ENCODE peak calls at places on chromosomes 7 and 10, in four cellular contexts. One of them, this sample, is unnamed. For H3K4me1, the result is how much of the 10 kb centered on the place peaks cover.

GRCh38 chr7:134752006-134752760 is 27.3 kb upstream of the CALD1 start:
- DNase-seq in kidney: no peak
- DNase-seq in H9: no peak
- DNase-seq in astrocyte: peak
- DNase-seq in this sample: peak

GRCh38 chr7:106354822-106355221 is 70.0 kb upstream of the NAMPT start:
- DNase-seq in kidney: no peak
- DNase-seq in H9: no peak
- DNase-seq in astrocyte: no peak
- DNase-seq in this sample: no peak

GRCh38 chr7:115476666-115477065 is 553.9 kb downstream of the TFEC start:
- DNase-seq in H9: peak
- DNase-seq in astrocyte: no peak
- DNase-seq in kidney: peak
- DNase-seq in this sample: no peak

GRCh38 chr7:116097365-116098009 is 66.9 kb upstream of the TFEC start:
- DNase-seq in astrocyte: peak
- DNase-seq in H9: no peak
- DNase-seq in kidney: no peak
- DNase-seq in this sample: peak

GRCh38 chr10:131231323-131231964 is 80.1 kb downstream of the TCERG1L start:
- DNase-seq in kidney: peak
- DNase-seq in astrocyte: no peak
- DNase-seq in H9: no peak
- DNase-seq in this sample: no peak

GRCh38 chr10:128156999-128157755 is 31.0 kb upstream of the MKI67 start:
- DNase-seq in kidney: no peak
- DNase-seq in astrocyte: no peak
- DNase-seq in H9: no peak
- DNase-seq in this sample: no peak

GRCh38 chr7:132276986-132277716 is 299.1 kb downstream of the PLXNA4 start:
- DNase-seq in kidney: no peak
- DNase-seq in H9: no peak
- DNase-seq in astrocyte: peak
- DNase-seq in this sample: no peak

GRCh38 chr7:18356195-18356645 is 139.3 kb upstream of the HDAC9 start:
- DNase-seq in H9: no peak
- DNase-seq in kidney: no peak
- DNase-seq in astrocyte: peak
- DNase-seq in this sample: peak

GRCh38 chr7:114150704-114151103 is 231.9 kb upstream of the PPP1R3A start:
- DNase-seq in H9: no peak
- DNase-seq in astrocyte: no peak
- DNase-seq in kidney: no peak
- DNase-seq in this sample: peak

GRCh38 chr7:80614911-80615310 is 23.5 kb upstream of the CD36 start:
- DNase-seq in H9: no peak
- DNase-seq in kidney: no peak
- DNase-seq in astrocyte: peak
- DNase-seq in this sample: peak

GRCh38 chr10:73908853-73909611 is 1.9 kb upstream of the PLAU start:
- DNase-seq in astrocyte: peak
- DNase-seq in H9: no peak
- DNase-seq in kidney: no peak
- DNase-seq in this sample: peak

GRCh38 chr7:74493295-74493694 is 39.6 kb downstream of the GTF2IRD1 start:
- DNase-seq in astrocyte: no peak
- DNase-seq in kidney: no peak
- DNase-seq in H9: no peak
- DNase-seq in this sample: no peak

GRCh38 chr7:138125119-138125518 is 48.9 kb downstream of the AKR1D1 start:
- DNase-seq in H9: no peak
- DNase-seq in astrocyte: peak
- DNase-seq in kidney: no peak
- DNase-seq in this sample: peak

GRCh38 chr10:32139223-32140073 is 83.2 kb upstream of the KIF5B start:
- DNase-seq in astrocyte: peak
- DNase-seq in H9: peak
- DNase-seq in kidney: peak
- DNase-seq in this sample: peak

GRCh38 chr10:688287-688620 is 1.2 kb downstream of the DIP2C start:
- DNase-seq in astrocyte: no peak
- DNase-seq in kidney: no peak
- DNase-seq in H9: no peak
- DNase-seq in this sample: no peak

GRCh38 chr7:139471740-139472353 is 11.6 kb downstream of the KLRG2 start:
- DNase-seq in astrocyte: peak
- DNase-seq in H9: no peak
- DNase-seq in kidney: no peak
- DNase-seq in this sample: peak

GRCh38 chr7:36823353-36823752 is 99.1 kb upstream of the AOAH start:
- DNase-seq in kidney: no peak
- DNase-seq in H9: no peak
- DNase-seq in astrocyte: no peak
- DNase-seq in this sample: no peak

GRCh38 chr10:99667108-99667751 is 7.9 kb downstream of the ENTPD7 start:
- DNase-seq in astrocyte: peak
- DNase-seq in H9: no peak
- DNase-seq in kidney: no peak
- DNase-seq in this sample: peak

GRCh38 chr10:11145498-11145855 is 127.8 kb downstream of the CELF2 start:
- DNase-seq in H9: no peak
- DNase-seq in astrocyte: no peak
- DNase-seq in kidney: no peak
- DNase-seq in this sample: no peak

GRCh38 chr10:90871279-90871760 is 454 bp upstream of the RPP30 start:
- DNase-seq in kidney: no peak
- DNase-seq in astrocyte: peak
- DNase-seq in H9: peak
- DNase-seq in this sample: peak

GRCh38 chr10:90642136-90642535 is 215.7 kb downstream of the HTR7 start:
- DNase-seq in astrocyte: peak
- DNase-seq in kidney: no peak
- DNase-seq in H9: no peak
- DNase-seq in this sample: peak

GRCh38 chr7:102991540-102992214 is 78.9 kb downstream of the LRRC17 start:
- DNase-seq in astrocyte: peak
- DNase-seq in H9: no peak
- DNase-seq in kidney: no peak
- DNase-seq in this sample: peak

GRCh38 chr10:15789793-15790525 is 70.2 kb upstream of the ITGA8 start:
- DNase-seq in astrocyte: peak
- DNase-seq in kidney: no peak
- DNase-seq in H9: no peak
- DNase-seq in this sample: peak

GRCh38 chr7:5351508-5352265 is 68.9 kb downstream of the SLC29A4 start:
- DNase-seq in astrocyte: no peak
- DNase-seq in H9: no peak
- DNase-seq in kidney: no peak
- DNase-seq in this sample: no peak

GRCh38 chr10:83612746-83613145 is 526.6 kb upstream of the GHITM start:
- DNase-seq in H9: no peak
- DNase-seq in kidney: no peak
- DNase-seq in astrocyte: peak
- DNase-seq in this sample: peak

GRCh38 chr7:73894851-73895441 is 34.0 kb downstream of the TMEM270 start:
- DNase-seq in H9: no peak
- DNase-seq in kidney: peak
- DNase-seq in astrocyte: peak
- DNase-seq in this sample: peak

GRCh38 chr10:17056781-17057191 is 72.8 kb downstream of the CUBN start:
- DNase-seq in astrocyte: peak
- DNase-seq in H9: no peak
- DNase-seq in kidney: no peak
- DNase-seq in this sample: peak

GRCh38 chr7:76393116-76394031 is 16.1 kb downstream of the SSC4D start:
- DNase-seq in kidney: peak
- DNase-seq in H9: peak
- DNase-seq in astrocyte: peak
- DNase-seq in this sample: peak

GRCh38 chr10:127983701-127984100 is 76.8 kb downstream of the PTPRE start:
- DNase-seq in astrocyte: no peak
- DNase-seq in H9: no peak
- DNase-seq in kidney: no peak
- DNase-seq in this sample: no peak

GRCh38 chr10:6875229-6875544 is 295.1 kb upstream of the PRKCQ start:
- DNase-seq in astrocyte: no peak
- DNase-seq in kidney: no peak
- DNase-seq in H9: no peak
- DNase-seq in this sample: no peak

GRCh38 chr7:66043681-66044497 is 31.7 kb upstream of the ASL start:
- DNase-seq in H9: peak
- DNase-seq in astrocyte: peak
- DNase-seq in kidney: peak
- DNase-seq in this sample: peak

GRCh38 chr10:72322030-72322279 is 32.8 kb downstream of the DNAJB12 start:
- DNase-seq in kidney: no peak
- DNase-seq in H9: no peak
- DNase-seq in astrocyte: no peak
- DNase-seq in this sample: no peak

DNA sequence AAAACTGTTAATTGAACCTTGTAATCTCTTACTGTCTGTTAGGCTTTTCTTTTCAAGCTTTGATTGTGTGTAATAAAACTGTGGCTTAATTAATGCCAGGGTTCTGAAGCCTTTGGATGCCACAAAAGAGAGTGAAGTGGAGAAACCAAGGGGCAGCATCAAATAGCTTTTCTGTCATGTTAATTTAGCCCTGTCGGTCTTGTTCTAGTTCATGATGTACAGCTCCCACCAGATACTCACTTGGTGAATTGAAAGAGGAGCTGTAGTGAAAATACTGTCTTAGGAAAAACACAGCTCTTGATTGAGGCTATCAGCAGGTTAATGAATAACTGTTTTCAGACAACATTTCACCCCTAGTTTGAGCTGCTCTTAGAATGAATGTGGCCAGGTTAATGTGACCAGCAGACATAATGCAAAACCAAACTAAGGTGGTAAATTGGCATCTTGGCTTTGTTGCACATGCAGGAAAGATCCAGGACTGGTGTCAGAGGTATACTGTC is 94.2 kb downstream of the POLL start:
- DNase-seq in astrocyte: no peak
- DNase-seq in H9: no peak
- DNase-seq in kidney: no peak
- DNase-seq in this sample: no peak
- H3K9ac ChIP-seq in astrocyte: no peak
- H3K9ac ChIP-seq in H9: no peak
- H3K9ac ChIP-seq in kidney: no peak
- H3K9ac ChIP-seq in this sample: no peak

GRCh38 chr7:151082151-151083070 is 882 bp downstream of the TMUB1 start:
- DNase-seq in kidney: peak
- DNase-seq in H9: no peak
- DNase-seq in astrocyte: no peak
- DNase-seq in this sample: no peak
- H3K4me1 ChIP-seq in kidney: under half
- H3K4me1 ChIP-seq in H9: under half
- H3K4me1 ChIP-seq in astrocyte: under half
- H3K4me1 ChIP-seq in this sample: under half

GRCh38 chr10:96720422-96721206 is at the start of gene PIK3AP1:
- DNase-seq in H9: peak
- DNase-seq in astrocyte: no peak
- DNase-seq in kidney: peak
- DNase-seq in this sample: no peak
- H3K9ac ChIP-seq in H9: peak
- H3K9ac ChIP-seq in astrocyte: peak
- H3K9ac ChIP-seq in kidney: no peak
- H3K9ac ChIP-seq in this sample: no peak

DNA sequence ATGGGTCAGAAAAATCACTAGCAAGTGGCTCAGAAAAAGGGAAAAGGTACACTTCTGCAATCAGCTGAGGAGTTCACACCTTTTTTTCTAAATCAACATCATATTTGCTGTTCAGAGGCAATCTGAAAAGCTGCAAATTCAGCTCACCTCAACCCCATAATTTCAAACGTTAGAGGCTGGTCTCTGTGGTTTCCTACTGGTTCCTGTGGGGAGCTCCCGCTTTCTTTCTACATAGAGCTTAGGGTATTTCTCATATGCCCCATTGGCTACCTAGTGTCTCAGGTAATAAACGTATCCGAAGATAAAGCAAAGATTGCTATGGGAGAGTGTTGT is 5.2 kb upstream of the ZNF22 start:
- DNase-seq in astrocyte: no peak
- DNase-seq in kidney: no peak
- DNase-seq in H9: no peak
- DNase-seq in this sample: no peak
- H3K4me1 ChIP-seq in astrocyte: under half
- H3K4me1 ChIP-seq in kidney: under half
- H3K4me1 ChIP-seq in H9: under half
- H3K4me1 ChIP-seq in this sample: under half

DNA sequence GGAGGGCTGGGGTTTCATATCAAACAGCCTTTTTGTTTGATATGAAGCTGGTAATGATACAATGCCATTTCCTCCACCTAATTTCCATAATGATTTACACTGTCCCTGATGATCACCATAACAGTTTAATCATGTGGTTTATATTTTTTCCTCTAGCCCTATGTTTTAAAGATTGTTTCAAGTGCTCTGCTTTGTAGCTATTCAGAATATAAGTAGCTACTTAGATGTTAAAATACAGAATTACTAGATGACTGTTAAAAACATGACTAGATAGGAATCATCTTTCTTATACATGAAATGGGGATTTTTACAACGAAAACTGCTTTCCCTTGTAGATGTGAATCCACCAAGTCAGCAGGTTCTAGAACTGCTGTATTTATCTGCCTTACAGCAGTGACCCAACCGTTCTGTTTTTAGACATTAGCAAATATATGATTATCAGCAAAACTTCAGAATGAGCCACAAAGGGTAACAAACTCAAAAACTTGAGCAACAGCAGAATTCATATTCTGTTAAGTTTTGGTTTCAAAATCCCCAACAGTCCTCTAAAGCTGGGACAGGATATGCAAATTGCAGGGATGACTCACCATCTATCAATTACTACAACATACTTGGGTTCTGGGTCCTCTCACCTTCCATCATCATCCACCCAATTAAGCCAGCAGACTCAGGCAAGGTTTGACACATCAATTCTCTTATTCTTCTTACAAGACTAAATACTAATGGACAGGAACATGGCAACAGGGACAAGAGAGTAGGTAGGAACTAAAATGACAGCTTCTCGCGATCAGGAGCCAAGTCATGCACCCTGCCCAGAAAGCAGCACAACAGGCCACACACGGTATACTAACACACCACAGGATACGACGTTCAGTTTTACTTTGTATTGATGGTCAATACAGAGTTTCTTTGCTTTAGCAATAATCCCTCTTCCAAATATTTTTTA is 83.9 kb downstream of the PIP4K2A start:
- DNase-seq in H9: no peak
- DNase-seq in astrocyte: peak
- DNase-seq in kidney: no peak
- DNase-seq in this sample: peak
- H3K9ac ChIP-seq in H9: no peak
- H3K9ac ChIP-seq in astrocyte: no peak
- H3K9ac ChIP-seq in kidney: no peak
- H3K9ac ChIP-seq in this sample: no peak